ENCODE peak calls at places on chromosome 22, in four cellular contexts. One of them, this sample, is unnamed.

GRCh38 chr22:30425616-30426394 is at the start of gene MTFP1:
- DNase-seq in A549: peak
- DNase-seq in prostate gland: peak
- DNase-seq in endothelial cell of umbilical vein: peak
- DNase-seq in this sample: peak

GRCh38 chr22:37632174-37633081 is 7.0 kb upstream of the SH3BP1 start:
- DNase-seq in endothelial cell of umbilical vein: no peak
- DNase-seq in A549: no peak
- DNase-seq in prostate gland: no peak
- DNase-seq in this sample: no peak

GRCh38 chr22:41305646-41306045 is 4.3 kb downstream of the ZC3H7B start:
- DNase-seq in prostate gland: no peak
- DNase-seq in endothelial cell of umbilical vein: peak
- DNase-seq in A549: peak
- DNase-seq in this sample: no peak

GRCh38 chr22:48920776-48921241 is 906.9 kb downstream of the BRD1 start:
- DNase-seq in prostate gland: no peak
- DNase-seq in A549: no peak
- DNase-seq in endothelial cell of umbilical vein: no peak
- DNase-seq in this sample: peak

GRCh38 chr22:49951001-49951677 is 9.4 kb upstream of the PIM3 start:
- DNase-seq in prostate gland: peak
- DNase-seq in endothelial cell of umbilical vein: no peak
- DNase-seq in A549: no peak
- DNase-seq in this sample: peak

GRCh38 chr22:44623771-44624510 is 78.1 kb upstream of the PRR5 start:
- DNase-seq in A549: peak
- DNase-seq in endothelial cell of umbilical vein: no peak
- DNase-seq in prostate gland: no peak
- DNase-seq in this sample: no peak

GRCh38 chr22:29032014-29032475 is 29.6 kb downstream of the C22orf31 start:
- DNase-seq in prostate gland: no peak
- DNase-seq in A549: no peak
- DNase-seq in endothelial cell of umbilical vein: no peak
- DNase-seq in this sample: no peak

GRCh38 chr22:41308544-41308947 is 7.2 kb downstream of the ZC3H7B start:
- DNase-seq in prostate gland: no peak
- DNase-seq in A549: no peak
- DNase-seq in endothelial cell of umbilical vein: no peak
- DNase-seq in this sample: no peak

GRCh38 chr22:43754176-43754575 is 57.9 kb downstream of the EFCAB6 start:
- DNase-seq in endothelial cell of umbilical vein: no peak
- DNase-seq in A549: no peak
- DNase-seq in prostate gland: no peak
- DNase-seq in this sample: no peak

GRCh38 chr22:36432592-36433317 is 45.0 kb upstream of the MYH9 start:
- DNase-seq in A549: no peak
- DNase-seq in endothelial cell of umbilical vein: no peak
- DNase-seq in prostate gland: no peak
- DNase-seq in this sample: no peak

GRCh38 chr22:20071524-20071972 is 8.5 kb upstream of the DGCR8 start:
- DNase-seq in A549: no peak
- DNase-seq in prostate gland: no peak
- DNase-seq in endothelial cell of umbilical vein: no peak
- DNase-seq in this sample: no peak

GRCh38 chr22:24427500-24428164 is at the start of gene ADORA2A:
- DNase-seq in endothelial cell of umbilical vein: no peak
- DNase-seq in prostate gland: no peak
- DNase-seq in A549: no peak
- DNase-seq in this sample: no peak

GRCh38 chr22:47564651-47565050 is 802.2 kb downstream of the TBC1D22A start:
- DNase-seq in A549: no peak
- DNase-seq in prostate gland: no peak
- DNase-seq in endothelial cell of umbilical vein: no peak
- DNase-seq in this sample: no peak

GRCh38 chr22:27752771-27753170 is 48.8 kb downstream of the MN1 start:
- DNase-seq in endothelial cell of umbilical vein: no peak
- DNase-seq in prostate gland: no peak
- DNase-seq in A549: peak
- DNase-seq in this sample: peak

GRCh38 chr22:11627436-11627797 is 3900.6 kb upstream of the OR11H1 start:
- DNase-seq in A549: no peak
- DNase-seq in endothelial cell of umbilical vein: peak
- DNase-seq in prostate gland: no peak
- DNase-seq in this sample: no peak

GRCh38 chr22:22843848-22844247 is 43.8 kb upstream of the IGLL5 start:
- DNase-seq in prostate gland: no peak
- DNase-seq in endothelial cell of umbilical vein: no peak
- DNase-seq in A549: no peak
- DNase-seq in this sample: no peak

GRCh38 chr22:31075961-31076360 is 5.2 kb upstream of the SMTN start:
- DNase-seq in endothelial cell of umbilical vein: no peak
- DNase-seq in prostate gland: no peak
- DNase-seq in A549: no peak
- DNase-seq in this sample: peak

GRCh38 chr22:50269573-50270301 is 443 bp downstream of the MAPK11 start:
- DNase-seq in prostate gland: peak
- DNase-seq in A549: no peak
- DNase-seq in endothelial cell of umbilical vein: peak
- DNase-seq in this sample: no peak

GRCh38 chr22:47316020-47316419 is 553.6 kb downstream of the TBC1D22A start:
- DNase-seq in endothelial cell of umbilical vein: no peak
- DNase-seq in prostate gland: no peak
- DNase-seq in A549: no peak
- DNase-seq in this sample: peak

GRCh38 chr22:49599039-49599438 is 228.6 kb downstream of the BRD1 start:
- DNase-seq in prostate gland: no peak
- DNase-seq in endothelial cell of umbilical vein: no peak
- DNase-seq in A549: no peak
- DNase-seq in this sample: no peak

GRCh38 chr22:17842386-17842785 is 68.1 kb upstream of the BID start:
- DNase-seq in endothelial cell of umbilical vein: no peak
- DNase-seq in A549: no peak
- DNase-seq in prostate gland: no peak
- DNase-seq in this sample: no peak

GRCh38 chr22:49954991-49955580 is 5.5 kb upstream of the PIM3 start:
- DNase-seq in A549: no peak
- DNase-seq in endothelial cell of umbilical vein: no peak
- DNase-seq in prostate gland: no peak
- DNase-seq in this sample: no peak

GRCh38 chr22:39898997-39899396 is 1.9 kb upstream of the GRAP2 start:
- DNase-seq in endothelial cell of umbilical vein: no peak
- DNase-seq in prostate gland: no peak
- DNase-seq in A549: no peak
- DNase-seq in this sample: no peak

GRCh38 chr22:39901519-39902146 is 749 bp downstream of the GRAP2 start:
- DNase-seq in endothelial cell of umbilical vein: no peak
- DNase-seq in A549: no peak
- DNase-seq in prostate gland: no peak
- DNase-seq in this sample: no peak

GRCh38 chr22:39896313-39896996 is 2.9 kb upstream of the ENTHD1 start:
- DNase-seq in prostate gland: no peak
- DNase-seq in endothelial cell of umbilical vein: no peak
- DNase-seq in A549: no peak
- DNase-seq in this sample: no peak

GRCh38 chr22:39897841-39898240 is 3.0 kb upstream of the GRAP2 start:
- DNase-seq in A549: no peak
- DNase-seq in endothelial cell of umbilical vein: no peak
- DNase-seq in prostate gland: no peak
- DNase-seq in this sample: no peak

GRCh38 chr22:39900306-39901227 is at the start of gene GRAP2:
- DNase-seq in endothelial cell of umbilical vein: no peak
- DNase-seq in prostate gland: no peak
- DNase-seq in A549: no peak
- DNase-seq in this sample: no peak
- H3K4me3 ChIP-seq in endothelial cell of umbilical vein: no peak
- H3K4me3 ChIP-seq in prostate gland: no peak
- H3K4me3 ChIP-seq in A549: no peak
- H3K4me3 ChIP-seq in this sample: no peak

DNA sequence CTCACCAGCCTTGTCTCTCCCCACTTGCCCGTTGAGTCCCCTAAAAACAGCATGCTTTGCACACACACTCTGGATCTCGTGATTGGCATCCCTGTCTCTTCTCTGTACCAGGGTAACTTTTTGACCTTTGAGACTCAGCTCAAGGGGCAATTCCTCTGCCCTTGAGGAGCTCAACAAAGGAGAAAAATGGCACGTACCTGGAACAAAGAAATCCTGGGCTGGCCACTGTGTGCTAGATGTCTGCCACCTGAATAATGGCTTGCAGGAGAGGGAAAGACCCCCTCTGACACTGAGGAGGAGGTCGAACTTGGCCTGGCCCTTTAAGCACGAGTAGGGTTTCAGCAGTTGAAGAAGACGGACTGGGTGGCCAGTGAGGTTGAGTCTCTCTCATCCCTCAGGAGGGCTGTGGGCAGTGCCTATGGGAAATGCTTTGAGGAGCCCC is 5.8 kb downstream of the UBE2L3 start:
- DNase-seq in endothelial cell of umbilical vein: no peak
- DNase-seq in prostate gland: no peak
- DNase-seq in A549: no peak
- DNase-seq in this sample: no peak
- TF ChIP-seq POLR2A in endothelial cell of umbilical vein: no peak
- TF ChIP-seq POLR2A in prostate gland: no peak
- TF ChIP-seq POLR2A in A549: no peak
- TF ChIP-seq POLR2A in this sample: no peak

DNA sequence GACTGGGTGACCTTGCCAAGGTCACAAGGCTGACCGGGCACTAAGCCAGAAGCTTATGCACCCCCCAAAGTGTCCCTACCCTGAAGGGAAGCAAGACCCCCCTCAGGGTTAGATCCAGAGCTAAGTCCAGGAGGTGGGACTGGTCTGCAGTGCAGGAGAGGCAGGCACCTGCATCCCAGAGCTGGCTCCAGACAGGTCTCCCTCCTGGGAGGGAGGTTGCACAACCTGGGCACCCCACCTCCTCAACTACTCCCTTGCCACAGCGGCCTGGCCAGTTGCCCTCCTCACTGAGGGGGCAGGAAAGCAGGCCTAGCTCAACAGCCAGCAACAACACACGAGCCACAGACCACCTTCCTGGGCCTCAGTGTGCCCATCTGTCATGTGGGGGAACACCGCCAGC is 75.0 kb upstream of the TCF20 start:
- DNase-seq in A549: no peak
- DNase-seq in endothelial cell of umbilical vein: no peak
- DNase-seq in prostate gland: no peak
- DNase-seq in this sample: no peak
- H3K4me3 ChIP-seq in A549: no peak
- H3K4me3 ChIP-seq in endothelial cell of umbilical vein: no peak
- H3K4me3 ChIP-seq in prostate gland: no peak
- H3K4me3 ChIP-seq in this sample: no peak

DNA sequence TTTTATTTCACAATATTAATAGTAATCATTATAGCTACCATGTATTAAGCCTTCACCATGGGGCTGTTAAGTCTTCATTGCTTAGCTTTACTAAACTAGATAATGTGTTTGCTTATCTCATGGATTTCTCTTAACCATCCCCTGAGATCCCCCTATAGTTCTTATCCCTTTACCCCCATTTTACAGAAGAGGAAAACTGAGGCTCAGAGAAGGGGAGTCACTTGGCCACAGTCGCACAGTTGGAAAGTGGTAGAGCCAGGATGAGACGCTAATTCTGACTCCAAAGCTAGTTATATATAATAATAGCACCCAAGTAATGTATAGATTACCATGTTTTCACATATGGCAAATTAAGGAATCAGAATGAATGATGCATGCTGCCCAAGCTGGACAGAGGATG is 9.7 kb upstream of the TFIP11 start:
- DNase-seq in endothelial cell of umbilical vein: no peak
- DNase-seq in prostate gland: no peak
- DNase-seq in A549: no peak
- DNase-seq in this sample: no peak
- TF ChIP-seq POLR2A in endothelial cell of umbilical vein: no peak
- TF ChIP-seq POLR2A in prostate gland: no peak
- TF ChIP-seq POLR2A in A549: no peak
- TF ChIP-seq POLR2A in this sample: no peak

GRCh38 chr22:46047841-46048595 is 71.1 kb upstream of the WNT7B start:
- DNase-seq in A549: no peak
- DNase-seq in endothelial cell of umbilical vein: no peak
- DNase-seq in prostate gland: no peak
- DNase-seq in this sample: peak

GRCh38 chr22:46045459-46046298 is 68.7 kb upstream of the WNT7B start:
- DNase-seq in prostate gland: no peak
- DNase-seq in endothelial cell of umbilical vein: no peak
- DNase-seq in A549: no peak
- DNase-seq in this sample: no peak

GRCh38 chr22:46044718-46045458 is 67.9 kb upstream of the WNT7B start:
- DNase-seq in prostate gland: no peak
- DNase-seq in A549: no peak
- DNase-seq in endothelial cell of umbilical vein: no peak
- DNase-seq in this sample: peak

GRCh38 chr22:46047226-46047625 is 70.3 kb upstream of the WNT7B start:
- DNase-seq in prostate gland: no peak
- DNase-seq in A549: no peak
- DNase-seq in endothelial cell of umbilical vein: no peak
- DNase-seq in this sample: no peak

GRCh38 chr22:46046299-46046685 is 69.3 kb upstream of the WNT7B start:
- DNase-seq in prostate gland: no peak
- DNase-seq in endothelial cell of umbilical vein: no peak
- DNase-seq in A549: no peak
- DNase-seq in this sample: no peak
- H3K4me3 ChIP-seq in prostate gland: peak
- H3K4me3 ChIP-seq in endothelial cell of umbilical vein: no peak
- H3K4me3 ChIP-seq in A549: no peak
- H3K4me3 ChIP-seq in this sample: no peak

GRCh38 chr22:38755155-38755910 is 465 bp downstream of the SUN2 start:
- DNase-seq in prostate gland: peak
- DNase-seq in endothelial cell of umbilical vein: peak
- DNase-seq in A549: peak
- DNase-seq in this sample: peak

GRCh38 chr22:38751422-38752346 is 4.1 kb downstream of the SUN2 start:
- DNase-seq in A549: no peak
- DNase-seq in endothelial cell of umbilical vein: no peak
- DNase-seq in prostate gland: peak
- DNase-seq in this sample: peak

GRCh38 chr22:38754247-38755154 is 1.3 kb downstream of the SUN2 start:
- DNase-seq in A549: no peak
- DNase-seq in prostate gland: peak
- DNase-seq in endothelial cell of umbilical vein: peak
- DNase-seq in this sample: peak

GRCh38 chr22:38755911-38756532 is at the start of gene SUN2:
- DNase-seq in prostate gland: peak
- DNase-seq in endothelial cell of umbilical vein: peak
- DNase-seq in A549: peak
- DNase-seq in this sample: peak

GRCh38 chr22:38753894-38754246 is 1.9 kb downstream of the SUN2 start:
- DNase-seq in prostate gland: no peak
- DNase-seq in endothelial cell of umbilical vein: no peak
- DNase-seq in A549: no peak
- DNase-seq in this sample: no peak
- TF ChIP-seq POLR2A in prostate gland: no peak
- TF ChIP-seq POLR2A in endothelial cell of umbilical vein: no peak
- TF ChIP-seq POLR2A in A549: no peak
- TF ChIP-seq POLR2A in this sample: no peak